ENCODE peak calls at places on chromosomes 3 and 15, in eight cellular contexts. J, F, I, Q, E, B, Y and Z are unnamed samples.

GRCh38 chr3:142180761-142181362 is 31.5 kb upstream of the TFDP2 start:
- DNase-seq in I (no peak), Y (no peak), Q (peak), E (peak), F (peak), B (peak), J (peak), Z (peak)

GRCh38 chr3:184325715-184326114 is 11.3 kb downstream of the EIF4G1 start:
- DNase-seq in Q (no peak), Y (no peak), E (no peak), F (no peak), I (no peak), J (no peak), B (no peak), Z (no peak)

GRCh38 chr3:178302966-178303930 is 233.0 kb upstream of the KCNMB2 start:
- DNase-seq in J (no peak), I (no peak), Y (no peak), B (no peak), E (no peak), F (no peak), Q (no peak), Z (no peak)

GRCh38 chr3:41863024-41863423 is 98.9 kb downstream of the ULK4 start:
- DNase-seq in J (no peak), I (no peak), Q (no peak), B (peak), Y (no peak), F (no peak), E (no peak), Z (no peak)

GRCh38 chr3:174440741-174441587 is 418.2 kb upstream of the NAALADL2 start:
- DNase-seq in Y (peak), Q (peak), I (peak), B (peak), F (peak), J (no peak), E (peak), Z (peak)

GRCh38 chr15:100187677-100188076 is 154.1 kb downstream of the ADAMTS17 start:
- DNase-seq in B (no peak), I (peak), J (no peak), Y (no peak), F (no peak), Q (no peak), E (no peak), Z (no peak)

GRCh38 chr3:50573566-50574279 is 4.4 kb downstream of the HEMK1 start:
- DNase-seq in I (no peak), J (peak), F (no peak), B (no peak), E (no peak), Q (no peak), Y (no peak), Z (no peak)

GRCh38 chr15:82300883-82301282 is 38.3 kb downstream of the SAXO2 start:
- DNase-seq in J (no peak), E (no peak), Y (no peak), F (no peak), I (no peak), Q (no peak), B (no peak), Z (no peak)

GRCh38 chr3:184260571-184261269 is 633 bp downstream of the CAMK2N2 start:
- DNase-seq in B (no peak), Y (no peak), Q (peak), J (no peak), E (no peak), F (no peak), I (no peak), Z (peak)

GRCh38 chr3:187352581-187353575 is 15.3 kb upstream of the RTP4 start:
- DNase-seq in Q (no peak), E (no peak), J (no peak), I (no peak), B (no peak), F (no peak), Y (no peak), Z (no peak)

GRCh38 chr3:142035308-142035922 is 113.9 kb downstream of the TFDP2 start:
- DNase-seq in Y (no peak), Q (no peak), J (no peak), B (no peak), E (peak), F (no peak), I (no peak), Z (no peak)

GRCh38 chr3:98557324-98558010 is 25.7 kb downstream of the GPR15 start:
- DNase-seq in Y (no peak), Q (no peak), J (no peak), E (no peak), B (no peak), F (no peak), I (no peak), Z (no peak)

GRCh38 chr15:55937040-55937439 is 56.4 kb downstream of the NEDD4 start:
- DNase-seq in E (no peak), J (no peak), I (no peak), F (no peak), B (no peak), Q (no peak), Y (no peak), Z (no peak)

GRCh38 chr15:56919708-56920637 is 1.5 kb downstream of the TCF12 start:
- DNase-seq in E (peak), F (peak), Q (peak), Y (no peak), B (peak), I (peak), J (no peak), Z (no peak)

GRCh38 chr3:101938262-101938847 is 89.0 kb downstream of the NFKBIZ start:
- DNase-seq in B (no peak), Y (no peak), E (no peak), Q (peak), F (no peak), I (no peak), J (no peak), Z (no peak)

GRCh38 chr15:66131200-66131599 is 122.3 kb downstream of the MEGF11 start:
- DNase-seq in I (no peak), B (no peak), J (no peak), Q (no peak), Y (no peak), F (no peak), E (peak), Z (no peak)

GRCh38 chr15:78740904-78741274 is 70.4 kb downstream of the ADAMTS7 start:
- DNase-seq in F (no peak), Y (no peak), E (no peak), B (no peak), Q (no peak), I (no peak), J (no peak), Z (no peak)

GRCh38 chr3:98612996-98613517 is 19.6 kb upstream of the CPOX start:
- DNase-seq in B (no peak), I (no peak), F (no peak), Q (no peak), E (no peak), J (no peak), Y (no peak), Z (no peak)

GRCh38 chr3:183046883-183047282 is 52.4 kb downstream of the MCCC1 start:
- DNase-seq in I (no peak), B (no peak), J (no peak), Y (no peak), F (no peak), Q (no peak), E (no peak), Z (no peak)